ENCODE peak calls at places on chromosomes 11 and 22, in six cellular contexts. One of them, this sample, is unnamed.

GRCh38 chr11:59429924-59430516 is 3.8 kb upstream of the OR5A2 start:
- DNase-seq in CD8-positive, alpha-beta memory T cell: no peak
- DNase-seq in MM.1S: peak
- DNase-seq in upper lobe of right lung: no peak
- DNase-seq in left lung: no peak
- DNase-seq in ovary: no peak
- DNase-seq in this sample: no peak

GRCh38 chr11:6362868-6363678 is 27.2 kb upstream of the SMPD1 start:
- DNase-seq in CD8-positive, alpha-beta memory T cell: peak
- DNase-seq in left lung: peak
- DNase-seq in ovary: peak
- DNase-seq in MM.1S: peak
- DNase-seq in upper lobe of right lung: peak
- DNase-seq in this sample: peak

GRCh38 chr11:86176165-86176884 is 68.2 kb upstream of the EED start:
- DNase-seq in upper lobe of right lung: no peak
- DNase-seq in ovary: no peak
- DNase-seq in left lung: no peak
- DNase-seq in CD8-positive, alpha-beta memory T cell: no peak
- DNase-seq in MM.1S: no peak
- DNase-seq in this sample: no peak

GRCh38 chr11:75429902-75430691 is 2.9 kb downstream of the KLHL35 start:
- DNase-seq in ovary: no peak
- DNase-seq in left lung: peak
- DNase-seq in upper lobe of right lung: peak
- DNase-seq in MM.1S: no peak
- DNase-seq in CD8-positive, alpha-beta memory T cell: peak
- DNase-seq in this sample: peak

GRCh38 chr11:27532652-27533325 is 26.2 kb upstream of the LIN7C start:
- DNase-seq in MM.1S: no peak
- DNase-seq in CD8-positive, alpha-beta memory T cell: no peak
- DNase-seq in ovary: no peak
- DNase-seq in left lung: no peak
- DNase-seq in upper lobe of right lung: no peak
- DNase-seq in this sample: no peak

GRCh38 chr22:50530857-50531545 is 1.2 kb upstream of the TYMP start:
- DNase-seq in ovary: no peak
- DNase-seq in MM.1S: peak
- DNase-seq in upper lobe of right lung: peak
- DNase-seq in CD8-positive, alpha-beta memory T cell: peak
- DNase-seq in left lung: peak
- DNase-seq in this sample: peak

GRCh38 chr11:102981324-102981910 is 25.9 kb upstream of the MMP13 start:
- DNase-seq in upper lobe of right lung: no peak
- DNase-seq in ovary: no peak
- DNase-seq in left lung: no peak
- DNase-seq in CD8-positive, alpha-beta memory T cell: no peak
- DNase-seq in MM.1S: peak
- DNase-seq in this sample: no peak

GRCh38 chr11:83285131-83285770 is 916 bp downstream of the CCDC90B start:
- DNase-seq in MM.1S: no peak
- DNase-seq in CD8-positive, alpha-beta memory T cell: no peak
- DNase-seq in upper lobe of right lung: no peak
- DNase-seq in ovary: no peak
- DNase-seq in left lung: no peak
- DNase-seq in this sample: no peak

GRCh38 chr11:107830915-107831540 is 27.6 kb downstream of the SLC35F2 start:
- DNase-seq in ovary: no peak
- DNase-seq in MM.1S: no peak
- DNase-seq in CD8-positive, alpha-beta memory T cell: no peak
- DNase-seq in upper lobe of right lung: no peak
- DNase-seq in left lung: no peak
- DNase-seq in this sample: no peak

GRCh38 chr22:46140989-46141928 is 9.1 kb upstream of the PPARA start:
- DNase-seq in left lung: peak
- DNase-seq in ovary: no peak
- DNase-seq in upper lobe of right lung: no peak
- DNase-seq in MM.1S: peak
- DNase-seq in CD8-positive, alpha-beta memory T cell: no peak
- DNase-seq in this sample: no peak

GRCh38 chr22:30921108-30921507 is 47.5 kb downstream of the MORC2 start:
- DNase-seq in MM.1S: no peak
- DNase-seq in CD8-positive, alpha-beta memory T cell: no peak
- DNase-seq in upper lobe of right lung: no peak
- DNase-seq in ovary: no peak
- DNase-seq in left lung: no peak
- DNase-seq in this sample: no peak

GRCh38 chr22:42699281-42699681 is 21.4 kb downstream of the A4GALT start:
- DNase-seq in MM.1S: no peak
- DNase-seq in CD8-positive, alpha-beta memory T cell: no peak
- DNase-seq in upper lobe of right lung: no peak
- DNase-seq in ovary: no peak
- DNase-seq in left lung: no peak
- DNase-seq in this sample: no peak
- H3K27ac ChIP-seq in MM.1S: no peak
- H3K27ac ChIP-seq in CD8-positive, alpha-beta memory T cell: no peak
- H3K27ac ChIP-seq in upper lobe of right lung: no peak
- H3K27ac ChIP-seq in ovary: no peak
- H3K27ac ChIP-seq in left lung: no peak
- H3K27ac ChIP-seq in this sample: no peak

DNA sequence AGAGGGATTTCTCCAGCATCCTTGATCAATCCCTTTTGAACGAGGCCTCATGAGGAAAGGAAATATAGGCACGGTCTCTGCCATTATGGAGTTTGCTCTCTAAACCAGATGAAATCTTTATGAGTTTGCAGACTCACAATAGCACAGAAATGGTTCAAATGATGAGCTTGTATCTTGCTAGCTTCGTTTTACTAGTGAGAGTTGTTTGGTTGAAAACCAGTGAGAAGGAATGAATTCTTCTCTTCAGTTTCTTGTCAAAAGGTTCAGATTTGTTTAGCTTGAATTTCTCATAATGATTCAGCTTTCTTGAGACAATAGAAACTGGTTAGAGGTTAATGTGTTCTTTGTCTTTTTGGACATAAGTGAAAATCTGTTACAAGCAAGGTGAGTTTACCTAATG is 92.7 kb downstream of the ZBTB16 start:
- DNase-seq in ovary: no peak
- DNase-seq in upper lobe of right lung: no peak
- DNase-seq in left lung: no peak
- DNase-seq in CD8-positive, alpha-beta memory T cell: no peak
- DNase-seq in MM.1S: no peak
- DNase-seq in this sample: no peak
- H3K27ac ChIP-seq in ovary: no peak
- H3K27ac ChIP-seq in upper lobe of right lung: peak
- H3K27ac ChIP-seq in left lung: no peak
- H3K27ac ChIP-seq in CD8-positive, alpha-beta memory T cell: no peak
- H3K27ac ChIP-seq in MM.1S: no peak
- H3K27ac ChIP-seq in this sample: no peak

GRCh38 chr11:64758330-64759079 is 1.3 kb downstream of the PYGM start:
- DNase-seq in left lung: peak
- DNase-seq in MM.1S: no peak
- DNase-seq in upper lobe of right lung: peak
- DNase-seq in CD8-positive, alpha-beta memory T cell: no peak
- DNase-seq in ovary: no peak
- DNase-seq in this sample: no peak
- H3K27ac ChIP-seq in left lung: no peak
- H3K27ac ChIP-seq in MM.1S: no peak
- H3K27ac ChIP-seq in upper lobe of right lung: no peak
- H3K27ac ChIP-seq in CD8-positive, alpha-beta memory T cell: no peak
- H3K27ac ChIP-seq in ovary: no peak
- H3K27ac ChIP-seq in this sample: no peak

GRCh38 chr11:1511937-1512496 is 25.4 kb upstream of the MOB2 start:
- DNase-seq in ovary: no peak
- DNase-seq in CD8-positive, alpha-beta memory T cell: no peak
- DNase-seq in upper lobe of right lung: no peak
- DNase-seq in MM.1S: no peak
- DNase-seq in left lung: peak
- DNase-seq in this sample: no peak
- H3K27ac ChIP-seq in ovary: no peak
- H3K27ac ChIP-seq in CD8-positive, alpha-beta memory T cell: no peak
- H3K27ac ChIP-seq in upper lobe of right lung: no peak
- H3K27ac ChIP-seq in MM.1S: no peak
- H3K27ac ChIP-seq in left lung: no peak
- H3K27ac ChIP-seq in this sample: no peak

This sample was measured in effector memory CD4-positive, alpha-beta T cell.